ENCODE peak calls at places on chromosome 16, in five cellular contexts. One of them, this sample, is unnamed.

GRCh38 chr16:15765880-15766279 is 90.9 kb downstream of the MYH11 start:
- DNase-seq in activated CD4-positive, alpha-beta T cell treated with anti-CD3 and anti-CD28 coated beads, Interleukin-2, amount 50 U/mL, for 1 hour: no peak
- DNase-seq in cardiac muscle cell: peak; percentile 63
- DNase-seq in stimulated activated CD4-positive, alpha-beta T cell treated with anti-CD3 and anti-CD28 coated beads, Interleukin-12 subunit alpha, Interleukin-12 subunit beta, amount 100 ng/mL, for 24 hours: no peak
- DNase-seq in astrocyte of the spinal cord: no peak
- DNase-seq in this sample: peak; percentile 43

GRCh38 chr16:65069090-65069489 is 52.8 kb downstream of the CDH11 start:
- DNase-seq in astrocyte of the spinal cord: peak; percentile 89
- DNase-seq in cardiac muscle cell: no peak
- DNase-seq in activated CD4-positive, alpha-beta T cell treated with anti-CD3 and anti-CD28 coated beads, Interleukin-2, amount 50 U/mL, for 1 hour: no peak
- DNase-seq in stimulated activated CD4-positive, alpha-beta T cell treated with anti-CD3 and anti-CD28 coated beads, Interleukin-12 subunit alpha, Interleukin-12 subunit beta, amount 100 ng/mL, for 24 hours: no peak
- DNase-seq in this sample: no peak

GRCh38 chr16:50099957-50100648 is 34.3 kb downstream of the HEATR3 start:
- DNase-seq in astrocyte of the spinal cord: no peak
- DNase-seq in activated CD4-positive, alpha-beta T cell treated with anti-CD3 and anti-CD28 coated beads, Interleukin-2, amount 50 U/mL, for 1 hour: no peak
- DNase-seq in cardiac muscle cell: no peak
- DNase-seq in stimulated activated CD4-positive, alpha-beta T cell treated with anti-CD3 and anti-CD28 coated beads, Interleukin-12 subunit alpha, Interleukin-12 subunit beta, amount 100 ng/mL, for 24 hours: no peak
- DNase-seq in this sample: no peak

GRCh38 chr16:19874816-19875546 is 9.7 kb downstream of the GPRC5B start:
- DNase-seq in cardiac muscle cell: no peak
- DNase-seq in stimulated activated CD4-positive, alpha-beta T cell treated with anti-CD3 and anti-CD28 coated beads, Interleukin-12 subunit alpha, Interleukin-12 subunit beta, amount 100 ng/mL, for 24 hours: no peak
- DNase-seq in activated CD4-positive, alpha-beta T cell treated with anti-CD3 and anti-CD28 coated beads, Interleukin-2, amount 50 U/mL, for 1 hour: no peak
- DNase-seq in astrocyte of the spinal cord: no peak
- DNase-seq in this sample: no peak

GRCh38 chr16:3087243-3087791 is 11.8 kb downstream of the ZSCAN10 start:
- DNase-seq in cardiac muscle cell: peak; percentile 24
- DNase-seq in stimulated activated CD4-positive, alpha-beta T cell treated with anti-CD3 and anti-CD28 coated beads, Interleukin-12 subunit alpha, Interleukin-12 subunit beta, amount 100 ng/mL, for 24 hours: no peak
- DNase-seq in activated CD4-positive, alpha-beta T cell treated with anti-CD3 and anti-CD28 coated beads, Interleukin-2, amount 50 U/mL, for 1 hour: no peak
- DNase-seq in astrocyte of the spinal cord: no peak
- DNase-seq in this sample: no peak

GRCh38 chr16:82655315-82655714 is 28.5 kb downstream of the CDH13 start:
- DNase-seq in stimulated activated CD4-positive, alpha-beta T cell treated with anti-CD3 and anti-CD28 coated beads, Interleukin-12 subunit alpha, Interleukin-12 subunit beta, amount 100 ng/mL, for 24 hours: peak; percentile 18
- DNase-seq in cardiac muscle cell: no peak
- DNase-seq in activated CD4-positive, alpha-beta T cell treated with anti-CD3 and anti-CD28 coated beads, Interleukin-2, amount 50 U/mL, for 1 hour: peak; percentile 63
- DNase-seq in astrocyte of the spinal cord: peak; percentile 84
- DNase-seq in this sample: no peak

GRCh38 chr16:85912271-85912974 is 13.5 kb downstream of the IRF8 start:
- DNase-seq in stimulated activated CD4-positive, alpha-beta T cell treated with anti-CD3 and anti-CD28 coated beads, Interleukin-12 subunit alpha, Interleukin-12 subunit beta, amount 100 ng/mL, for 24 hours: no peak
- DNase-seq in activated CD4-positive, alpha-beta T cell treated with anti-CD3 and anti-CD28 coated beads, Interleukin-2, amount 50 U/mL, for 1 hour: no peak
- DNase-seq in astrocyte of the spinal cord: no peak
- DNase-seq in cardiac muscle cell: no peak
- DNase-seq in this sample: no peak

GRCh38 chr16:48546774-48547173 is 63.2 kb downstream of the N4BP1 start:
- DNase-seq in activated CD4-positive, alpha-beta T cell treated with anti-CD3 and anti-CD28 coated beads, Interleukin-2, amount 50 U/mL, for 1 hour: no peak
- DNase-seq in stimulated activated CD4-positive, alpha-beta T cell treated with anti-CD3 and anti-CD28 coated beads, Interleukin-12 subunit alpha, Interleukin-12 subunit beta, amount 100 ng/mL, for 24 hours: no peak
- DNase-seq in astrocyte of the spinal cord: no peak
- DNase-seq in cardiac muscle cell: no peak
- DNase-seq in this sample: peak; percentile 25

GRCh38 chr16:19833581-19833980 is 51.1 kb downstream of the GPRC5B start:
- DNase-seq in stimulated activated CD4-positive, alpha-beta T cell treated with anti-CD3 and anti-CD28 coated beads, Interleukin-12 subunit alpha, Interleukin-12 subunit beta, amount 100 ng/mL, for 24 hours: no peak
- DNase-seq in activated CD4-positive, alpha-beta T cell treated with anti-CD3 and anti-CD28 coated beads, Interleukin-2, amount 50 U/mL, for 1 hour: no peak
- DNase-seq in cardiac muscle cell: no peak
- DNase-seq in astrocyte of the spinal cord: no peak
- DNase-seq in this sample: no peak

GRCh38 chr16:74605746-74606520 is 981 bp downstream of the GLG1 start:
- DNase-seq in astrocyte of the spinal cord: no peak
- DNase-seq in stimulated activated CD4-positive, alpha-beta T cell treated with anti-CD3 and anti-CD28 coated beads, Interleukin-12 subunit alpha, Interleukin-12 subunit beta, amount 100 ng/mL, for 24 hours: no peak
- DNase-seq in cardiac muscle cell: no peak
- DNase-seq in activated CD4-positive, alpha-beta T cell treated with anti-CD3 and anti-CD28 coated beads, Interleukin-2, amount 50 U/mL, for 1 hour: no peak
- DNase-seq in this sample: no peak

GRCh38 chr16:66328282-66328681 is 38.2 kb upstream of the CDH5 start:
- DNase-seq in stimulated activated CD4-positive, alpha-beta T cell treated with anti-CD3 and anti-CD28 coated beads, Interleukin-12 subunit alpha, Interleukin-12 subunit beta, amount 100 ng/mL, for 24 hours: no peak
- DNase-seq in activated CD4-positive, alpha-beta T cell treated with anti-CD3 and anti-CD28 coated beads, Interleukin-2, amount 50 U/mL, for 1 hour: no peak
- DNase-seq in astrocyte of the spinal cord: no peak
- DNase-seq in cardiac muscle cell: no peak
- DNase-seq in this sample: no peak

GRCh38 chr16:70349783-70350182 is 3.1 kb downstream of the DDX19A start:
- DNase-seq in cardiac muscle cell: no peak
- DNase-seq in activated CD4-positive, alpha-beta T cell treated with anti-CD3 and anti-CD28 coated beads, Interleukin-2, amount 50 U/mL, for 1 hour: no peak
- DNase-seq in stimulated activated CD4-positive, alpha-beta T cell treated with anti-CD3 and anti-CD28 coated beads, Interleukin-12 subunit alpha, Interleukin-12 subunit beta, amount 100 ng/mL, for 24 hours: no peak
- DNase-seq in astrocyte of the spinal cord: no peak
- DNase-seq in this sample: no peak

GRCh38 chr16:54748611-54749190 is 182.0 kb upstream of the IRX5 start:
- DNase-seq in activated CD4-positive, alpha-beta T cell treated with anti-CD3 and anti-CD28 coated beads, Interleukin-2, amount 50 U/mL, for 1 hour: no peak
- DNase-seq in stimulated activated CD4-positive, alpha-beta T cell treated with anti-CD3 and anti-CD28 coated beads, Interleukin-12 subunit alpha, Interleukin-12 subunit beta, amount 100 ng/mL, for 24 hours: no peak
- DNase-seq in astrocyte of the spinal cord: no peak
- DNase-seq in cardiac muscle cell: no peak
- DNase-seq in this sample: no peak

GRCh38 chr16:68033101-68033500 is 10.0 kb downstream of the DUS2 start:
- DNase-seq in stimulated activated CD4-positive, alpha-beta T cell treated with anti-CD3 and anti-CD28 coated beads, Interleukin-12 subunit alpha, Interleukin-12 subunit beta, amount 100 ng/mL, for 24 hours: no peak
- DNase-seq in activated CD4-positive, alpha-beta T cell treated with anti-CD3 and anti-CD28 coated beads, Interleukin-2, amount 50 U/mL, for 1 hour: no peak
- DNase-seq in astrocyte of the spinal cord: no peak
- DNase-seq in cardiac muscle cell: no peak
- DNase-seq in this sample: no peak

GRCh38 chr16:3674513-3675295 is 20.2 kb downstream of the DNASE1 start:
- DNase-seq in stimulated activated CD4-positive, alpha-beta T cell treated with anti-CD3 and anti-CD28 coated beads, Interleukin-12 subunit alpha, Interleukin-12 subunit beta, amount 100 ng/mL, for 24 hours: no peak
- DNase-seq in astrocyte of the spinal cord: no peak
- DNase-seq in cardiac muscle cell: no peak
- DNase-seq in activated CD4-positive, alpha-beta T cell treated with anti-CD3 and anti-CD28 coated beads, Interleukin-2, amount 50 U/mL, for 1 hour: no peak
- DNase-seq in this sample: no peak

GRCh38 chr16:64133396-64133795 is 988.5 kb downstream of the CDH11 start:
- DNase-seq in cardiac muscle cell: no peak
- DNase-seq in stimulated activated CD4-positive, alpha-beta T cell treated with anti-CD3 and anti-CD28 coated beads, Interleukin-12 subunit alpha, Interleukin-12 subunit beta, amount 100 ng/mL, for 24 hours: no peak
- DNase-seq in activated CD4-positive, alpha-beta T cell treated with anti-CD3 and anti-CD28 coated beads, Interleukin-2, amount 50 U/mL, for 1 hour: no peak
- DNase-seq in astrocyte of the spinal cord: no peak
- DNase-seq in this sample: no peak

GRCh38 chr16:81095953-81096714 is at the start of gene GCSH:
- DNase-seq in astrocyte of the spinal cord: peak; percentile 99
- DNase-seq in activated CD4-positive, alpha-beta T cell treated with anti-CD3 and anti-CD28 coated beads, Interleukin-2, amount 50 U/mL, for 1 hour: peak; percentile 98
- DNase-seq in stimulated activated CD4-positive, alpha-beta T cell treated with anti-CD3 and anti-CD28 coated beads, Interleukin-12 subunit alpha, Interleukin-12 subunit beta, amount 100 ng/mL, for 24 hours: peak; percentile 93
- DNase-seq in cardiac muscle cell: peak; percentile 99
- DNase-seq in this sample: peak; percentile 91

GRCh38 chr16:50742521-50743150 is 750 bp downstream of the CYLD start:
- DNase-seq in stimulated activated CD4-positive, alpha-beta T cell treated with anti-CD3 and anti-CD28 coated beads, Interleukin-12 subunit alpha, Interleukin-12 subunit beta, amount 100 ng/mL, for 24 hours: no peak
- DNase-seq in cardiac muscle cell: no peak
- DNase-seq in astrocyte of the spinal cord: no peak
- DNase-seq in activated CD4-positive, alpha-beta T cell treated with anti-CD3 and anti-CD28 coated beads, Interleukin-2, amount 50 U/mL, for 1 hour: peak; percentile 38
- DNase-seq in this sample: peak; percentile 19

GRCh38 chr16:71792176-71792575 is 16.5 kb downstream of the AP1G1 start:
- DNase-seq in activated CD4-positive, alpha-beta T cell treated with anti-CD3 and anti-CD28 coated beads, Interleukin-2, amount 50 U/mL, for 1 hour: no peak
- DNase-seq in stimulated activated CD4-positive, alpha-beta T cell treated with anti-CD3 and anti-CD28 coated beads, Interleukin-12 subunit alpha, Interleukin-12 subunit beta, amount 100 ng/mL, for 24 hours: no peak
- DNase-seq in cardiac muscle cell: no peak
- DNase-seq in astrocyte of the spinal cord: no peak
- DNase-seq in this sample: no peak

GRCh38 chr16:73191111-73192046 is 143.5 kb upstream of the ZFHX3 start:
- DNase-seq in cardiac muscle cell: no peak
- DNase-seq in astrocyte of the spinal cord: no peak
- DNase-seq in activated CD4-positive, alpha-beta T cell treated with anti-CD3 and anti-CD28 coated beads, Interleukin-2, amount 50 U/mL, for 1 hour: no peak
- DNase-seq in stimulated activated CD4-positive, alpha-beta T cell treated with anti-CD3 and anti-CD28 coated beads, Interleukin-12 subunit alpha, Interleukin-12 subunit beta, amount 100 ng/mL, for 24 hours: no peak
- DNase-seq in this sample: no peak

GRCh38 chr16:5560084-5560483 is 462.5 kb upstream of the EEF2KMT start:
- DNase-seq in stimulated activated CD4-positive, alpha-beta T cell treated with anti-CD3 and anti-CD28 coated beads, Interleukin-12 subunit alpha, Interleukin-12 subunit beta, amount 100 ng/mL, for 24 hours: no peak
- DNase-seq in activated CD4-positive, alpha-beta T cell treated with anti-CD3 and anti-CD28 coated beads, Interleukin-2, amount 50 U/mL, for 1 hour: no peak
- DNase-seq in cardiac muscle cell: no peak
- DNase-seq in astrocyte of the spinal cord: no peak
- DNase-seq in this sample: no peak

GRCh38 chr16:57684626-57685358 is 9.8 kb upstream of the DRC7 start:
- DNase-seq in astrocyte of the spinal cord: no peak
- DNase-seq in cardiac muscle cell: no peak
- DNase-seq in stimulated activated CD4-positive, alpha-beta T cell treated with anti-CD3 and anti-CD28 coated beads, Interleukin-12 subunit alpha, Interleukin-12 subunit beta, amount 100 ng/mL, for 24 hours: no peak
- DNase-seq in activated CD4-positive, alpha-beta T cell treated with anti-CD3 and anti-CD28 coated beads, Interleukin-2, amount 50 U/mL, for 1 hour: no peak
- DNase-seq in this sample: no peak

GRCh38 chr16:57999366-57999970 is 1.0 kb downstream of the ZNF319 start:
- DNase-seq in cardiac muscle cell: no peak
- DNase-seq in stimulated activated CD4-positive, alpha-beta T cell treated with anti-CD3 and anti-CD28 coated beads, Interleukin-12 subunit alpha, Interleukin-12 subunit beta, amount 100 ng/mL, for 24 hours: no peak
- DNase-seq in astrocyte of the spinal cord: peak; percentile 42
- DNase-seq in activated CD4-positive, alpha-beta T cell treated with anti-CD3 and anti-CD28 coated beads, Interleukin-2, amount 50 U/mL, for 1 hour: peak; percentile 29
- DNase-seq in this sample: no peak

This sample was measured in HuH-7.5.